ENCODE peak calls at places on chromosome 7, in four cellular contexts. One of them, this sample, is unnamed.
A peak's percentile ranks its signal among the peaks of the same experiment; 100 is the strongest.

GRCh38 chr7:28956608-28957063 is 1.5 kb downstream of the TRIL start:
- DNase-seq in HCT116: no peak
- DNase-seq in K562: no peak
- DNase-seq in HepG2: peak; percentile 48
- DNase-seq in this sample: no peak

GRCh38 chr7:2028733-2029132 is 204.0 kb downstream of the MAD1L1 start:
- DNase-seq in HepG2: no peak
- DNase-seq in HCT116: no peak
- DNase-seq in K562: no peak
- DNase-seq in this sample: no peak

GRCh38 chr7:54831644-54832095 is 72.7 kb upstream of the SEC61G start:
- DNase-seq in K562: no peak
- DNase-seq in HepG2: no peak
- DNase-seq in HCT116: peak; percentile 91
- DNase-seq in this sample: no peak

GRCh38 chr7:74351836-74352235 is 62.6 kb downstream of the CLIP2 start:
- DNase-seq in HCT116: no peak
- DNase-seq in HepG2: no peak
- DNase-seq in K562: no peak
- DNase-seq in this sample: no peak

GRCh38 chr7:16989883-16990413 is 108.2 kb upstream of the AGR3 start:
- DNase-seq in HCT116: peak; percentile 75
- DNase-seq in K562: no peak
- DNase-seq in HepG2: peak; percentile 100
- DNase-seq in this sample: peak; percentile 69

GRCh38 chr7:13920053-13920697 is 69.3 kb downstream of the ETV1 start:
- DNase-seq in K562: peak; percentile 17
- DNase-seq in HCT116: peak; percentile 96
- DNase-seq in HepG2: peak; percentile 0
- DNase-seq in this sample: peak; percentile 99

GRCh38 chr7:240128-240676 is 47.8 kb downstream of the FAM20C start:
- DNase-seq in HCT116: no peak
- DNase-seq in HepG2: no peak
- DNase-seq in K562: no peak
- DNase-seq in this sample: no peak

GRCh38 chr7:78020874-78021249 is 222.3 kb downstream of the PHTF2 start:
- DNase-seq in HepG2: no peak
- DNase-seq in HCT116: no peak
- DNase-seq in K562: no peak
- DNase-seq in this sample: no peak

GRCh38 chr7:107744345-107744750 is 406 bp downstream of the CBLL1 start:
- DNase-seq in K562: no peak
- DNase-seq in HepG2: no peak
- DNase-seq in HCT116: no peak
- DNase-seq in this sample: no peak

GRCh38 chr7:117435475-117436043 is 8.3 kb upstream of the ASZ1 start:
- DNase-seq in HepG2: no peak
- DNase-seq in HCT116: no peak
- DNase-seq in K562: no peak
- DNase-seq in this sample: no peak

GRCh38 chr7:121499526-121500123 is 103.5 kb upstream of the FAM3C start:
- DNase-seq in HepG2: no peak
- DNase-seq in K562: no peak
- DNase-seq in HCT116: no peak
- DNase-seq in this sample: no peak

GRCh38 chr7:18125536-18125935 is 97.9 kb upstream of the PRPS1L1 start:
- DNase-seq in HCT116: no peak
- DNase-seq in K562: no peak
- DNase-seq in HepG2: no peak
- DNase-seq in this sample: no peak

GRCh38 chr7:46170792-46171191 is 249.7 kb upstream of the IGFBP3 start:
- DNase-seq in HepG2: no peak
- DNase-seq in HCT116: no peak
- DNase-seq in K562: no peak
- DNase-seq in this sample: no peak

GRCh38 chr7:11104578-11104977 is 130.9 kb downstream of the PHF14 start:
- DNase-seq in HepG2: no peak
- DNase-seq in HCT116: no peak
- DNase-seq in K562: no peak
- DNase-seq in this sample: no peak

GRCh38 chr7:137073571-137074325 is 205.3 kb downstream of the CHRM2 start:
- DNase-seq in HepG2: no peak
- DNase-seq in K562: no peak
- DNase-seq in HCT116: no peak
- DNase-seq in this sample: no peak

GRCh38 chr7:45451636-45452035 is 122.5 kb upstream of the ADCY1 start:
- DNase-seq in HCT116: no peak
- DNase-seq in K562: no peak
- DNase-seq in HepG2: no peak
- DNase-seq in this sample: no peak

GRCh38 chr7:45890125-45890901 is 2.0 kb downstream of the IGFBP1 start:
- DNase-seq in HepG2: no peak
- DNase-seq in HCT116: no peak
- DNase-seq in K562: no peak
- DNase-seq in this sample: no peak

GRCh38 chr7:158782638-158783490 is 46.4 kb downstream of the ESYT2 start:
- DNase-seq in HCT116: no peak
- DNase-seq in HepG2: peak; percentile 15
- DNase-seq in K562: peak; percentile 30
- DNase-seq in this sample: peak; percentile 5

GRCh38 chr7:144027070-144027469 is 21.7 kb upstream of the OR2A5 start:
- DNase-seq in HepG2: peak; percentile 9
- DNase-seq in HCT116: peak; percentile 28
- DNase-seq in K562: no peak
- DNase-seq in this sample: no peak

GRCh38 chr7:42691030-42691639 is 220.7 kb downstream of the C7orf25 start:
- DNase-seq in HepG2: peak; percentile 16
- DNase-seq in HCT116: peak; percentile 10
- DNase-seq in K562: peak; percentile 12
- DNase-seq in this sample: no peak

GRCh38 chr7:131235489-131236317 is 92.0 kb upstream of the MKLN1 start:
- DNase-seq in HCT116: peak; percentile 74
- DNase-seq in K562: no peak
- DNase-seq in HepG2: peak; percentile 16
- DNase-seq in this sample: peak; percentile 98

GRCh38 chr7:151756076-151756731 is 120.7 kb downstream of the PRKAG2 start:
- DNase-seq in K562: no peak
- DNase-seq in HCT116: peak; percentile 26
- DNase-seq in HepG2: no peak
- DNase-seq in this sample: no peak

GRCh38 chr7:81484266-81484665 is 285.6 kb downstream of the HGF start:
- DNase-seq in HepG2: peak; percentile 4
- DNase-seq in HCT116: no peak
- DNase-seq in K562: no peak
- DNase-seq in this sample: no peak

GRCh38 chr7:152074673-152075072 is 49.2 kb downstream of the GALNT11 start:
- DNase-seq in K562: no peak
- DNase-seq in HepG2: peak; percentile 13
- DNase-seq in HCT116: no peak
- DNase-seq in this sample: no peak

GRCh38 chr7:122327969-122328368 is 23.4 kb upstream of the FEZF1 start:
- DNase-seq in K562: no peak
- DNase-seq in HepG2: no peak
- DNase-seq in HCT116: no peak
- DNase-seq in this sample: no peak

GRCh38 chr7:54788664-54789063 is 29.7 kb upstream of the SEC61G start:
- DNase-seq in K562: peak; percentile 40
- DNase-seq in HepG2: peak; percentile 53
- DNase-seq in HCT116: peak; percentile 95
- DNase-seq in this sample: peak; percentile 94

GRCh38 chr7:25886387-25887240 is 265.4 kb upstream of the NFE2L3 start:
- DNase-seq in HepG2: no peak
- DNase-seq in HCT116: no peak
- DNase-seq in K562: no peak
- DNase-seq in this sample: no peak

GRCh38 chr7:32200593-32200992 is 130.4 kb upstream of the PDE1C start:
- DNase-seq in HCT116: no peak
- DNase-seq in HepG2: no peak
- DNase-seq in K562: peak; percentile 12
- DNase-seq in this sample: no peak

GRCh38 chr7:151599401-151600227 is 79.9 kb upstream of the RHEB start:
- DNase-seq in HepG2: no peak
- DNase-seq in K562: no peak
- DNase-seq in HCT116: peak; percentile 68
- DNase-seq in this sample: peak; percentile 73

GRCh38 chr7:2799253-2799652 is 44.9 kb downstream of the GNA12 start:
- DNase-seq in HepG2: no peak
- DNase-seq in HCT116: no peak
- DNase-seq in K562: no peak
- DNase-seq in this sample: no peak

GRCh38 chr7:75916259-75916658 is 1.3 kb downstream of the POR start:
- DNase-seq in HCT116: no peak
- DNase-seq in HepG2: no peak
- DNase-seq in K562: no peak
- DNase-seq in this sample: no peak

GRCh38 chr7:75914655-75915415 is at the start of gene POR:
- DNase-seq in HepG2: peak; percentile 85
- DNase-seq in HCT116: peak; percentile 83
- DNase-seq in K562: peak; percentile 96
- DNase-seq in this sample: peak; percentile 35

GRCh38 chr7:75916685-75917634 is 2.0 kb downstream of the POR start:
- DNase-seq in K562: no peak
- DNase-seq in HepG2: no peak
- DNase-seq in HCT116: no peak
- DNase-seq in this sample: no peak

GRCh38 chr7:75914169-75914654 is 743 bp upstream of the POR start:
- DNase-seq in HepG2: no peak
- DNase-seq in K562: peak; percentile 39
- DNase-seq in HCT116: no peak
- DNase-seq in this sample: no peak

DNA sequence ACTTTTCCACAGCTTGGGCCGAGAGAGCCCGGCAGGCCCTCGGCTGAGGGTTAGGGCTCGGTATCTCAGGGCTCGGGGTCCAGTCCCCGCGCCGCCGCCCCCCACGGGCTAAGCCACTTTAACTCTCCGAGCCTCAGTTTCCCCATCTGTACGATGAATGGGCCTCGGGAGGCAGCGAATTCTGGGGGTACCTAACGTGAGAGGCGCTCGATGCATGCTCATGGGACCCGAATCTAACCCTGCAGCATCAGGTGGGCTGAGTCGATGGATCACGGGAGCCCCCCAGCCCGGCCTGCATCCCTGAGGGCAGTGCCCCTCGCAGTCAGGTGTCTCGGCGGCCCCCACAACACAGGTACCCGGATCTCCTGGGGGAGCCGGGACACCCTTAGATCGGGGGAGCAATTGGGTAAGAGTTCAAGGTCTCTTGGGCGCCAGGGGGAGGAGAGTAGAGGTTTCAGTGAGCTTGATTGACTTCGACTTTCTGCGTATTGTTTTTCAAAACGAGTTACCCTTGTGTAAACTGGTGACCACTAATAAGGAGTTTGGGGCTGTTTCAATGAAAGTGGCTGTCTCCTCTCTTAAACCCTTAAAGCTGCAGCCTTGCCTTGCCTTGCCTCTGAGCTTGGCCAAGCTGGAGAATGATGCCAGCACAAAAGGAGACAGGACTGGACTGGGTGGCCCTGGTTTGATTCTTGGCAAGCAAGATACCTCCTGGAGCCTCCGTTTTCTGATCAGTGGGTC is 631 bp downstream of the POR start:
- DNase-seq in HCT116: no peak
- DNase-seq in HepG2: peak; percentile 61
- DNase-seq in K562: peak; percentile 38
- DNase-seq in this sample: no peak
- TF ChIP-seq TCF7L2 in HCT116: no peak
- TF ChIP-seq TCF7L2 in HepG2: no peak
- TF ChIP-seq TCF7L2 in K562: no peak
- TF ChIP-seq TCF7L2 in this sample: no peak

DNA sequence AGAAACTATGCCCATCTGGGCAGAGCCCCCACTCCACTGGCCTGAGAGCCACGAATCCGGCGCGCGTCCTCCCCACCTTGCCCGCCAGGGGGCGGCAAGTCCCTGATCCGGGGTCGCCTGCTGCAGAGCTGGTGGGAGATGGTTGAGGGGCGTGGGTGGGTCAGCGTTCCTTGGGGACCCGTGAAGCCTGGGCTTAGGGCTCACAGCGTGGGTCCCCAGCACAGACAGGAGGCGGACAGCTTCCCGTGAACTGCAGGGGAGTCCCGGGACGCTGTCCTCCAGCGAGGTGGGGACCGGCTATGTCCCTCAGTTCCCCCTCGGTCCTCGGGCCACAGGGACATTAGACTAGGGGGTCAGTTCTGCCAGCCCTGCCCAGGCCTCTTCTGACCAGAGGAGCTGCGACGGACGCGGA is 574 bp upstream of the POP7 start:
- DNase-seq in HepG2: peak; percentile 58
- DNase-seq in K562: peak; percentile 91
- DNase-seq in HCT116: peak; percentile 32
- DNase-seq in this sample: no peak
- TF ChIP-seq POLR2AphosphoS5 in HepG2: no peak
- TF ChIP-seq POLR2AphosphoS5 in K562: no peak
- TF ChIP-seq POLR2AphosphoS5 in HCT116: no peak
- TF ChIP-seq POLR2AphosphoS5 in this sample: no peak

GRCh38 chr7:20514364-20514763 is 101.1 kb upstream of the ABCB5 start:
- DNase-seq in K562: no peak
- DNase-seq in HepG2: no peak
- DNase-seq in HCT116: no peak
- DNase-seq in this sample: no peak

GRCh38 chr7:20513897-20514296 is 101.6 kb upstream of the ABCB5 start:
- DNase-seq in HCT116: no peak
- DNase-seq in K562: no peak
- DNase-seq in HepG2: no peak
- DNase-seq in this sample: no peak

GRCh38 chr7:20520530-20520929 is 94.9 kb upstream of the ABCB5 start:
- DNase-seq in HCT116: no peak
- DNase-seq in K562: no peak
- DNase-seq in HepG2: no peak
- DNase-seq in this sample: no peak

GRCh38 chr7:20519641-20520040 is 95.8 kb upstream of the ABCB5 start:
- DNase-seq in K562: no peak
- DNase-seq in HCT116: no peak
- DNase-seq in HepG2: no peak
- DNase-seq in this sample: no peak
- TF ChIP-seq TCF7L2 in K562: no peak
- TF ChIP-seq TCF7L2 in HCT116: no peak
- TF ChIP-seq TCF7L2 in HepG2: no peak
- TF ChIP-seq TCF7L2 in this sample: no peak

DNA sequence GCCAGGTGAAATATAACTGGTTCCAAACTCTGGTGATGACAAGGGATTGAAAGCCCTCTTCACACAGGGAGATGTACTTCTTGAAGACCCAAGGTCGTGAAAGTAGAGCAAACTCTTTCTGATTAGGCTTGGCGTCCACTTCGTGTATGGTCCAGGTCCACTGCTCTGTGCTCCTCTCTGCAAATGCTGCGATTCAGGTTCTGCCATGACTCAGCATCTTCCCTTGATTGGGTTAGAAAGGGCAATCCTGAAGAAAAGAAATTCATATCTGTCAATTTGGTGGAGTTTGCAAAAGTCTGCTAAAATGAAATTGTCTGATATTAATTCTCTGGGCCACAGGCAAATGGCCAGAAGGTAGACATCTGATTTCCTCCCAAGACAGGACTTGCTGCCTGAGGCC is 431.4 kb downstream of the ACTR3B start:
- DNase-seq in HCT116: no peak
- DNase-seq in K562: no peak
- DNase-seq in HepG2: no peak
- DNase-seq in this sample: no peak
- TF ChIP-seq POLR2AphosphoS5 in HCT116: no peak
- TF ChIP-seq POLR2AphosphoS5 in K562: no peak
- TF ChIP-seq POLR2AphosphoS5 in HepG2: no peak
- TF ChIP-seq POLR2AphosphoS5 in this sample: no peak